ENCODE peak calls at places on chromosome 17, in seven cellular contexts. Q is GM23338, P is OCI-LY7, J is HCT116, A is hepatocyte, G is Karpas-422, T is MM.1S. Y is an unnamed sample.

GRCh38 chr17:60939318-60939717 is 261.7 kb downstream of the BCAS3 start:
- DNase-seq in Q (no peak), P (no peak), J (no peak), A (no peak), G (no peak), T (no peak), Y (no peak)

GRCh38 chr17:63086483-63087185 is 120.6 kb downstream of the TANC2 start:
- DNase-seq in Q (no peak), P (no peak), J (no peak), A (no peak), G (no peak), T (no peak), Y (peak; percentile 44)

GRCh38 chr17:44793885-44794698 is 35.3 kb downstream of the ADAM11 start:
- DNase-seq in Q (no peak), P (no peak), J (no peak), A (no peak), G (no peak), T (no peak), Y (no peak)

GRCh38 chr17:66725956-66726355 is 109.0 kb upstream of the CACNG5 start:
- DNase-seq in Q (no peak), P (no peak), J (no peak), A (no peak), G (no peak), T (no peak), Y (no peak)

GRCh38 chr17:9768381-9768934 is 22.9 kb downstream of the DHRS7C start:
- DNase-seq in Q (peak; percentile 62), P (peak; percentile 50), J (peak; percentile 34), A (peak; percentile 43), G (peak; percentile 65), T (no peak), Y (peak; percentile 56)

GRCh38 chr17:40069751-40070643 is 7.2 kb downstream of the THRA start:
- DNase-seq in Q (peak; percentile 55), P (peak; percentile 61), J (no peak), A (peak; percentile 70), G (peak; percentile 67), T (no peak), Y (peak; percentile 25)

GRCh38 chr17:74584307-74584706 is 7.8 kb downstream of the CD300LD start:
- DNase-seq in Q (no peak), P (no peak), J (no peak), A (no peak), G (no peak), T (no peak), Y (no peak)

GRCh38 chr17:77254961-77255741 is 114.4 kb downstream of the SEC14L1 start:
- DNase-seq in Q (peak; percentile 38), P (no peak), J (peak; percentile 89), A (peak; percentile 74), G (no peak), T (no peak), Y (peak; percentile 99)

GRCh38 chr17:39683295-39683939 is 4.4 kb downstream of the PGAP3 start:
- DNase-seq in Q (no peak), P (no peak), J (no peak), A (no peak), G (no peak), T (no peak), Y (no peak)

GRCh38 chr17:3647769-3648540 is 11.4 kb downstream of the CTNS start:
- DNase-seq in Q (peak; percentile 74), P (peak; percentile 78), J (peak; percentile 7), A (peak; percentile 81), G (peak; percentile 80), T (peak; percentile 34), Y (peak; percentile 58)

GRCh38 chr17:77374170-77374936 is 233.6 kb downstream of the SEC14L1 start:
- DNase-seq in Q (peak; percentile 92), P (peak; percentile 78), J (no peak), A (peak; percentile 94), G (peak; percentile 52), T (no peak), Y (no peak)

GRCh38 chr17:79923974-79924638 is 84.9 kb upstream of the CBX4 start:
- DNase-seq in Q (peak; percentile 93), P (peak; percentile 55), J (peak; percentile 52), A (peak; percentile 71), G (peak; percentile 86), T (no peak), Y (peak; percentile 52)

GRCh38 chr17:40320771-40321501 is 12.0 kb downstream of the RARA start:
- DNase-seq in Q (no peak), P (no peak), J (no peak), A (no peak), G (no peak), T (peak; percentile 38), Y (no peak)

GRCh38 chr17:21058098-21058893 is 15.5 kb upstream of the USP22 start:
- DNase-seq in Q (no peak), P (peak; percentile 38), J (no peak), A (peak; percentile 48), G (no peak), T (no peak), Y (peak; percentile 56)

GRCh38 chr17:73532441-73532901 is 111.8 kb downstream of the SDK2 start:
- DNase-seq in Q (no peak), P (no peak), J (no peak), A (no peak), G (no peak), T (no peak), Y (no peak)

GRCh38 chr17:10285896-10286295 is 86.9 kb downstream of the MYH13 start:
- DNase-seq in Q (no peak), P (no peak), J (no peak), A (no peak), G (no peak), T (no peak), Y (no peak)

GRCh38 chr17:16980813-16981731 is 9.2 kb upstream of the TNFRSF13B start:
- DNase-seq in Q (no peak), P (no peak), J (no peak), A (no peak), G (no peak), T (peak; percentile 4), Y (peak; percentile 55)

GRCh38 chr17:73650147-73650546 is 5.9 kb upstream of the SDK2 start:
- DNase-seq in Q (peak; percentile 71), P (peak; percentile 59), J (no peak), A (peak; percentile 58), G (peak; percentile 45), T (no peak), Y (peak; percentile 34)

GRCh38 chr17:76367647-76368046 is 13.9 kb upstream of the PRPSAP1 start:
- DNase-seq in Q (no peak), P (no peak), J (no peak), A (no peak), G (no peak), T (no peak), Y (no peak)

GRCh38 chr17:57931488-57932137 is 23.6 kb downstream of the CUEDC1 start:
- DNase-seq in Q (no peak), P (no peak), J (no peak), A (no peak), G (no peak), T (no peak), Y (no peak)

GRCh38 chr17:57927048-57927723 is 28.0 kb downstream of the CUEDC1 start:
- DNase-seq in Q (peak; percentile 60), P (no peak), J (no peak), A (no peak), G (no peak), T (no peak), Y (peak; percentile 85)

GRCh38 chr17:57930239-57930638 is 25.0 kb downstream of the CUEDC1 start:
- DNase-seq in Q (no peak), P (no peak), J (no peak), A (no peak), G (no peak), T (no peak), Y (no peak)

GRCh38 chr17:57928898-57929297 is 26.3 kb downstream of the CUEDC1 start:
- DNase-seq in Q (no peak), P (no peak), J (no peak), A (no peak), G (no peak), T (no peak), Y (no peak)

DNA sequence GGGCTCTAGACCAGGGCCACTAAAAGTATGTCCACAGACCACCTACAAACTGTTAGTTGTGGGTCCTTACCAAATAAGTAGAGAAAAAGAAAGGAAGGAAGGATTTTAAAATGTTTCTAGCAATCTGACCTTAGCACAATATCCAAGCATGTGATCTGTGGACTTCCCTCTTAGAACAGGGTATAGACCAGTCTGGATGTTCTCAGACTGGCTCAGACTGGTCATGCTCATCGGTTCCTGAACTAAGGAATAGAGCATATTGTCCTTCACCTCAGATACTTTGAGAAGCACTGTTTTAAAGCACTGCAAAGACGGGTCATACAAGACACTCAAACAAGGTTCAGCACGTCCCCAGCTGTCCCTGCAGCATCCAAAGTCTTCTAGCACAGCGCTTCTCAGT is 25.8 kb downstream of the CUEDC1 start:
- DNase-seq in Q (no peak), P (no peak), J (no peak), A (no peak), G (no peak), T (no peak), Y (no peak)
- H3K9me2 ChIP-seq in Q (no peaks in the 10 kb centered on the region), P (no peaks in the 10 kb centered on the region), J (no peaks in the 10 kb centered on the region), A (no peaks in the 10 kb centered on the region), G (no peaks in the 10 kb centered on the region), T (no peaks in the 10 kb centered on the region), Y (no peaks in the 10 kb centered on the region)

GRCh38 chr17:42358434-42358833 is 29.8 kb downstream of the STAT3 start:
- DNase-seq in Q (no peak), P (no peak), J (no peak), A (no peak), G (no peak), T (no peak), Y (no peak)
- H3K27ac ChIP-seq in Q (no peak overlapping the region), P (no peak overlapping the region), J (no peak overlapping the region), A (no peak overlapping the region), G (no peak overlapping the region), T (no peak overlapping the region), Y (no peak overlapping the region)

DNA sequence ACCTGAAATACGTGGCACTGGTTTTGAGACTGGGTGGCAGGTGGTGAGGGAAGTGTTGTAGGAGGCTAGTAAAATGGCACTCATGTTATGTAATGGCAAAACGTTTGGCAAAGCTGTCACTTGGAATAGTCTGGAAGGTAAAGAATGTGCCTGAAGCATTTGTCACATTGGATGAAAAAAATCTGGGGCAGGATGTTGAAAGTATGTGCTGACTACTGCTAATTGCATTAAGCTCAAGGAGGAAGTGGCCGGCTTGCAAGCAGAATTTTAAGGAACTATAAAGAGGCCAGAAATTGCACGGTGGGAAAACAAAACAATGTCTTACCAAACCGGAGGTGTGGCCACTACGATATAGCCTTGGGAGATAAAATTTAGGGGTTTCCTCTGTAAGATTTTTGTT is 26.6 kb upstream of the NLRP1 start:
- DNase-seq in Q (no peak), P (no peak), J (no peak), A (no peak), G (no peak), T (no peak), Y (no peak)
- H3K36me3 ChIP-seq in Q (no peaks in the 10 kb centered on the region), P (no peaks in the 10 kb centered on the region), J (no peaks in the 10 kb centered on the region), A (no peaks in the 10 kb centered on the region), G (no peaks in the 10 kb centered on the region), T (no peaks in the 10 kb centered on the region), Y (no peaks in the 10 kb centered on the region)

GRCh38 chr17:78618264-78619066 is 41.3 kb upstream of the DNAH17 start:
- DNase-seq in Q (no peak), P (no peak), J (no peak), A (no peak), G (no peak), T (no peak), Y (no peak)

GRCh38 chr17:78617371-78618061 is 40.3 kb upstream of the DNAH17 start:
- DNase-seq in Q (no peak), P (no peak), J (no peak), A (no peak), G (no peak), T (no peak), Y (no peak)

GRCh38 chr17:78620099-78620498 is 42.9 kb upstream of the DNAH17 start:
- DNase-seq in Q (no peak), P (no peak), J (no peak), A (no peak), G (no peak), T (no peak), Y (no peak)

GRCh38 chr17:78616946-78617345 is 39.8 kb upstream of the DNAH17 start:
- DNase-seq in Q (no peak), P (no peak), J (no peak), A (no peak), G (no peak), T (no peak), Y (no peak)

GRCh38 chr17:78619334-78619733 is 42.1 kb upstream of the DNAH17 start:
- DNase-seq in Q (no peak), P (no peak), J (no peak), A (no peak), G (no peak), T (no peak), Y (no peak)
- H3K9me2 ChIP-seq in Q (no peaks in the 10 kb centered on the region), P (no peaks in the 10 kb centered on the region), J (no peaks in the 10 kb centered on the region), A (no peaks in the 10 kb centered on the region), G (no peaks in the 10 kb centered on the region), T (no peaks in the 10 kb centered on the region), Y (no peaks in the 10 kb centered on the region)